ENCODE peak calls at places on chromosomes 1 and 21, in ten cellular contexts. A is HT-29; L is T-helper 9 cell; C is EH; K is dorsolateral prefrontal cortex; B is GM03348; N is fibroblast of lung; V is activated CD4-positive, alpha-beta T cell treated with anti-CD3 and anti-CD28 coated beads for 36 hours; I is stimulated activated CD4-positive, alpha-beta T cell treated with anti-CD3 and anti-CD28 coated beads, Interleukin-4, amount 100 ng/mL, for 24 hours; O is activated T-helper 1 cell treated with anti-CD3 and anti-CD28 coated beads, Interleukin-12 subunit alpha, Interleukin-12 subunit beta, Interleukin-2, Interleukin-4 antibody, amounts not matched to agents 30 ng/mL and 10 ng/mL and 1 ng/mL, durations not matched to agents 14 hours and 24 hours and 36 hours. H is an unnamed sample.

GRCh38 chr1:107821340-107821739 is 143.6 kb downstream of the VAV3 start:
- DNase-seq in V (peak; percentile 59), K (no peak), A (no peak), C (no peak), N (no peak), L (no peak), O (no peak), B (no peak), I (peak; percentile 44), H (peak; percentile 68)

GRCh38 chr1:225825606-225826005 is 15.7 kb downstream of the EPHX1 start:
- DNase-seq in C (no peak), B (no peak), N (no peak), I (no peak), V (no peak), A (no peak), K (no peak), L (no peak), O (no peak), H (no peak)

GRCh38 chr1:235067396-235068154 is 61.1 kb downstream of the TOMM20 start:
- DNase-seq in K (peak; percentile 75), B (peak; percentile 95), L (no peak), C (peak; percentile 100), V (peak; percentile 63), O (no peak), A (peak; percentile 97), N (peak; percentile 98), I (no peak), H (peak; percentile 44)

GRCh38 chr1:56080123-56080522 is 499.2 kb downstream of the PLPP3 start:
- DNase-seq in K (no peak), C (peak; percentile 76), B (no peak), V (no peak), L (no peak), A (no peak), O (no peak), I (no peak), N (no peak), H (no peak)

GRCh38 chr1:112337028-112337531 is 58.9 kb upstream of the CTTNBP2NL start:
- DNase-seq in O (no peak), N (peak; percentile 39), B (peak; percentile 51), C (peak; percentile 37), L (no peak), I (peak; percentile 5), K (no peak), V (peak; percentile 42), A (peak; percentile 76), H (peak; percentile 19)

GRCh38 chr1:9700340-9700739 is 48.8 kb downstream of the PIK3CD start:
- DNase-seq in B (peak; percentile 80), N (peak; percentile 50), V (no peak), L (no peak), K (no peak), O (no peak), C (peak; percentile 89), A (no peak), I (no peak), H (no peak)

GRCh38 chr1:10646347-10646861 is 150.0 kb downstream of the CASZ1 start:
- DNase-seq in K (no peak), N (peak; percentile 56), I (no peak), V (no peak), B (peak; percentile 61), A (peak; percentile 36), O (no peak), C (peak; percentile 77), L (no peak), H (no peak)

GRCh38 chr1:206698011-206698410 is 13.3 kb downstream of the MAPKAPK2 start:
- DNase-seq in O (no peak), V (no peak), L (no peak), A (no peak), K (no peak), B (no peak), I (no peak), C (no peak), N (no peak), H (no peak)

GRCh38 chr1:232186936-232187335 is 443.0 kb downstream of the SIPA1L2 start:
- DNase-seq in N (no peak), B (no peak), A (no peak), O (no peak), K (no peak), V (no peak), I (no peak), L (no peak), C (peak; percentile 77), H (no peak)

GRCh38 chr1:8889925-8890785 is 11.7 kb upstream of the ENO1 start:
- DNase-seq in V (no peak), C (peak; percentile 98), K (peak; percentile 62), B (peak; percentile 88), N (peak; percentile 92), L (no peak), O (no peak), I (no peak), A (no peak), H (no peak)

GRCh38 chr1:98839840-98840239 is 164.8 kb downstream of the PLPPR5 start:
- DNase-seq in I (no peak), C (peak; percentile 4), V (no peak), L (no peak), O (no peak), K (no peak), A (no peak), B (peak; percentile 4), N (peak; percentile 1), H (no peak)

GRCh38 chr1:156138366-156138969 is 14.9 kb upstream of the SEMA4A start:
- DNase-seq in L (no peak), O (no peak), I (no peak), A (no peak), B (no peak), V (no peak), K (no peak), N (no peak), C (no peak), H (no peak)

GRCh38 chr21:38768385-38769071 is 37.2 kb upstream of the ETS2 start:
- DNase-seq in N (peak; percentile 99), L (peak; percentile 5), B (peak; percentile 25), O (peak; percentile 24), C (peak; percentile 93), V (peak; percentile 85), A (no peak), I (peak; percentile 80), K (no peak), H (peak; percentile 88)

GRCh38 chr1:1597275-1597930 is 2.5 kb downstream of the FNDC10 start:
- DNase-seq in N (no peak), B (peak; percentile 46), C (peak; percentile 46), O (no peak), L (no peak), I (no peak), A (peak; percentile 41), K (no peak), V (peak; percentile 59), H (peak; percentile 27)

GRCh38 chr1:205458777-205459566 is 3.1 kb upstream of the BLACAT1 start:
- DNase-seq in L (no peak), V (peak; percentile 66), K (no peak), A (peak; percentile 60), C (peak; percentile 71), O (peak; percentile 29), B (peak; percentile 78), I (peak; percentile 20), N (peak; percentile 63), H (peak; percentile 69)

GRCh38 chr1:205700865-205701401 is 20.6 kb upstream of the SLC45A3 start:
- DNase-seq in N (no peak), C (peak; percentile 20), I (no peak), A (no peak), L (no peak), B (no peak), K (peak; percentile 29), V (no peak), O (no peak), H (no peak)

GRCh38 chr1:203116048-203116810 is 11.3 kb upstream of the ADORA1 start:
- DNase-seq in O (no peak), I (no peak), V (no peak), B (no peak), C (no peak), K (no peak), L (no peak), N (no peak), A (no peak), H (no peak)

GRCh38 chr1:155062702-155063411 is 683 bp upstream of the EFNA4 start:
- DNase-seq in I (peak; percentile 77), A (peak; percentile 84), V (peak; percentile 92), L (peak; percentile 62), O (peak; percentile 67), B (peak; percentile 55), N (peak; percentile 44), K (no peak), C (peak; percentile 46), H (peak; percentile 89)